ENCODE peak calls at places on chromosomes 1 and 21, in eight cellular contexts. One of them, this sample, is unnamed.

GRCh38 chr1:212485895-212486590 is 53.3 kb downstream of the NENF start:
- DNase-seq in heart right ventricle: peak; percentile 27
- DNase-seq in PC-3: peak; percentile 100
- DNase-seq in GM23248: peak; percentile 96
- DNase-seq in CD4-positive, alpha-beta memory T cell: no peak
- DNase-seq in psoas muscle: peak; percentile 41
- DNase-seq in stomach: peak; percentile 70
- DNase-seq in cardiac muscle cell: peak; percentile 17
- DNase-seq in this sample: no peak

GRCh38 chr1:53325326-53326087 is 2.4 kb downstream of the LRP8 start:
- DNase-seq in heart right ventricle: no peak
- DNase-seq in PC-3: no peak
- DNase-seq in GM23248: no peak
- DNase-seq in CD4-positive, alpha-beta memory T cell: no peak
- DNase-seq in psoas muscle: no peak
- DNase-seq in stomach: no peak
- DNase-seq in cardiac muscle cell: no peak
- DNase-seq in this sample: no peak

GRCh38 chr1:104132386-104132973 is 382.8 kb downstream of the AMY1C start:
- DNase-seq in heart right ventricle: no peak
- DNase-seq in PC-3: peak; percentile 54
- DNase-seq in GM23248: peak; percentile 24
- DNase-seq in CD4-positive, alpha-beta memory T cell: no peak
- DNase-seq in psoas muscle: no peak
- DNase-seq in stomach: no peak
- DNase-seq in cardiac muscle cell: peak; percentile 77
- DNase-seq in this sample: no peak

GRCh38 chr1:91844862-91845528 is 41.0 kb downstream of the TGFBR3 start:
- DNase-seq in heart right ventricle: no peak
- DNase-seq in PC-3: peak; percentile 94
- DNase-seq in GM23248: peak; percentile 98
- DNase-seq in CD4-positive, alpha-beta memory T cell: no peak
- DNase-seq in psoas muscle: peak; percentile 68
- DNase-seq in stomach: peak; percentile 27
- DNase-seq in cardiac muscle cell: peak; percentile 36
- DNase-seq in this sample: peak; percentile 48

GRCh38 chr1:12244078-12244477 is 14.2 kb downstream of the VPS13D start:
- DNase-seq in heart right ventricle: no peak
- DNase-seq in PC-3: peak; percentile 37
- DNase-seq in GM23248: peak; percentile 21
- DNase-seq in CD4-positive, alpha-beta memory T cell: no peak
- DNase-seq in psoas muscle: no peak
- DNase-seq in stomach: no peak
- DNase-seq in cardiac muscle cell: peak; percentile 5
- DNase-seq in this sample: no peak

GRCh38 chr1:100400332-100400933 is 48.1 kb downstream of the CDC14A start:
- DNase-seq in heart right ventricle: peak; percentile 52
- DNase-seq in PC-3: no peak
- DNase-seq in GM23248: no peak
- DNase-seq in CD4-positive, alpha-beta memory T cell: peak; percentile 87
- DNase-seq in psoas muscle: no peak
- DNase-seq in stomach: peak; percentile 46
- DNase-seq in cardiac muscle cell: no peak
- DNase-seq in this sample: peak; percentile 38

GRCh38 chr1:31934706-31935629 is 3.2 kb downstream of the PTP4A2 start:
- DNase-seq in heart right ventricle: no peak
- DNase-seq in PC-3: peak; percentile 91
- DNase-seq in GM23248: peak; percentile 83
- DNase-seq in CD4-positive, alpha-beta memory T cell: no peak
- DNase-seq in psoas muscle: no peak
- DNase-seq in stomach: no peak
- DNase-seq in cardiac muscle cell: no peak
- DNase-seq in this sample: no peak

GRCh38 chr1:213661346-213661745 is 326.4 kb upstream of the PROX1 start:
- DNase-seq in heart right ventricle: no peak
- DNase-seq in PC-3: peak; percentile 32
- DNase-seq in GM23248: no peak
- DNase-seq in CD4-positive, alpha-beta memory T cell: no peak
- DNase-seq in psoas muscle: no peak
- DNase-seq in stomach: no peak
- DNase-seq in cardiac muscle cell: no peak
- DNase-seq in this sample: no peak

GRCh38 chr21:44065428-44065827 is 41.8 kb upstream of the PWP2 start:
- DNase-seq in heart right ventricle: no peak
- DNase-seq in PC-3: no peak
- DNase-seq in GM23248: no peak
- DNase-seq in CD4-positive, alpha-beta memory T cell: peak; percentile 90
- DNase-seq in psoas muscle: no peak
- DNase-seq in stomach: peak; percentile 48
- DNase-seq in cardiac muscle cell: no peak
- DNase-seq in this sample: no peak

GRCh38 chr1:193705473-193706074 is 519.2 kb upstream of the B3GALT2 start:
- DNase-seq in heart right ventricle: no peak
- DNase-seq in PC-3: no peak
- DNase-seq in GM23248: peak; percentile 37
- DNase-seq in CD4-positive, alpha-beta memory T cell: no peak
- DNase-seq in psoas muscle: no peak
- DNase-seq in stomach: no peak
- DNase-seq in cardiac muscle cell: no peak
- DNase-seq in this sample: no peak

GRCh38 chr1:76086597-76086996 is 12.1 kb downstream of the ST6GALNAC3 start:
- DNase-seq in heart right ventricle: no peak
- DNase-seq in PC-3: peak; percentile 22
- DNase-seq in GM23248: no peak
- DNase-seq in CD4-positive, alpha-beta memory T cell: no peak
- DNase-seq in psoas muscle: no peak
- DNase-seq in stomach: no peak
- DNase-seq in cardiac muscle cell: no peak
- DNase-seq in this sample: no peak

GRCh38 chr1:205064741-205065316 is 19.4 kb downstream of the TMEM81 start:
- DNase-seq in heart right ventricle: no peak
- DNase-seq in PC-3: no peak
- DNase-seq in GM23248: no peak
- DNase-seq in CD4-positive, alpha-beta memory T cell: no peak
- DNase-seq in psoas muscle: no peak
- DNase-seq in stomach: no peak
- DNase-seq in cardiac muscle cell: no peak
- DNase-seq in this sample: no peak

GRCh38 chr1:25442178-25442577 is 11.5 kb downstream of the MACO1 start:
- DNase-seq in heart right ventricle: no peak
- DNase-seq in PC-3: peak; percentile 37
- DNase-seq in GM23248: peak; percentile 60
- DNase-seq in CD4-positive, alpha-beta memory T cell: no peak
- DNase-seq in psoas muscle: no peak
- DNase-seq in stomach: no peak
- DNase-seq in cardiac muscle cell: no peak
- DNase-seq in this sample: no peak

GRCh38 chr1:217393901-217394300 is 237.0 kb downstream of the GPATCH2 start:
- DNase-seq in heart right ventricle: no peak
- DNase-seq in PC-3: peak; percentile 52
- DNase-seq in GM23248: no peak
- DNase-seq in CD4-positive, alpha-beta memory T cell: no peak
- DNase-seq in psoas muscle: no peak
- DNase-seq in stomach: no peak
- DNase-seq in cardiac muscle cell: peak; percentile 58
- DNase-seq in this sample: no peak

GRCh38 chr1:18385239-18385790 is 95.4 kb upstream of the KLHDC7A start:
- DNase-seq in heart right ventricle: no peak
- DNase-seq in PC-3: no peak
- DNase-seq in GM23248: peak; percentile 67
- DNase-seq in CD4-positive, alpha-beta memory T cell: no peak
- DNase-seq in psoas muscle: peak; percentile 45
- DNase-seq in stomach: no peak
- DNase-seq in cardiac muscle cell: peak; percentile 80
- DNase-seq in this sample: peak; percentile 29

GRCh38 chr1:37430074-37430985 is 44.0 kb upstream of the ZC3H12A start:
- DNase-seq in heart right ventricle: no peak
- DNase-seq in PC-3: no peak
- DNase-seq in GM23248: no peak
- DNase-seq in CD4-positive, alpha-beta memory T cell: no peak
- DNase-seq in psoas muscle: no peak
- DNase-seq in stomach: no peak
- DNase-seq in cardiac muscle cell: no peak
- DNase-seq in this sample: no peak

GRCh38 chr1:77316006-77316405 is 34.2 kb downstream of the AK5 start:
- DNase-seq in heart right ventricle: no peak
- DNase-seq in PC-3: no peak
- DNase-seq in GM23248: peak; percentile 57
- DNase-seq in CD4-positive, alpha-beta memory T cell: no peak
- DNase-seq in psoas muscle: no peak
- DNase-seq in stomach: no peak
- DNase-seq in cardiac muscle cell: no peak
- DNase-seq in this sample: no peak

GRCh38 chr1:211653329-211653728 is 22.1 kb downstream of the NEK2 start:
- DNase-seq in heart right ventricle: no peak
- DNase-seq in PC-3: no peak
- DNase-seq in GM23248: no peak
- DNase-seq in CD4-positive, alpha-beta memory T cell: no peak
- DNase-seq in psoas muscle: no peak
- DNase-seq in stomach: no peak
- DNase-seq in cardiac muscle cell: no peak
- DNase-seq in this sample: no peak

GRCh38 chr21:27838585-27838984 is 871.7 kb upstream of the ADAMTS5 start:
- DNase-seq in heart right ventricle: no peak
- DNase-seq in PC-3: no peak
- DNase-seq in GM23248: no peak
- DNase-seq in CD4-positive, alpha-beta memory T cell: no peak
- DNase-seq in psoas muscle: no peak
- DNase-seq in stomach: no peak
- DNase-seq in cardiac muscle cell: no peak
- DNase-seq in this sample: no peak

GRCh38 chr21:35370071-35370470 is 321.0 kb upstream of the RUNX1 start:
- DNase-seq in heart right ventricle: no peak
- DNase-seq in PC-3: peak; percentile 59
- DNase-seq in GM23248: no peak
- DNase-seq in CD4-positive, alpha-beta memory T cell: no peak
- DNase-seq in psoas muscle: no peak
- DNase-seq in stomach: no peak
- DNase-seq in cardiac muscle cell: no peak
- DNase-seq in this sample: no peak

GRCh38 chr1:93207211-93207610 is 26.7 kb downstream of the CCDC18 start:
- DNase-seq in heart right ventricle: no peak
- DNase-seq in PC-3: no peak
- DNase-seq in GM23248: no peak
- DNase-seq in CD4-positive, alpha-beta memory T cell: no peak
- DNase-seq in psoas muscle: no peak
- DNase-seq in stomach: no peak
- DNase-seq in cardiac muscle cell: no peak
- DNase-seq in this sample: no peak

DNA sequence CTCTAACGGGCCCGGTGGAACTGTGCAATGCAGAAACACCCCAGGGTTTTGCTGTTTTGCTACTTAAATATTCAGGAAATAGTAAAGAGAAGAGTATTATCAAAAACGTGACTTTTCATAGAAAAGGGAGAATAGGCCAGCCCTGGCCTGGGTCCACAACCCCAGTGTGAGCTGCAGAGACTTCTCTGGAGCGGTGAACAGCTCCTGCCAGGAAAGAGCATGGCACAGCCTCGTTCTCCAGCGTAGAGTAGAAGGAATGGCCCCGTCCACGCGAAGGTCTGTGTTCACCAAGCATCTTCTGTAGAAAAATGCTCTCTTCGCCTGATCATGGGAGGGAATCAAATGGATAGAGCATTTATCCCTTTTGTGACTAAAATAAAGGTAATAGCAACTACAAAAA is 51.4 kb downstream of the PDE9A start:
- DNase-seq in heart right ventricle: no peak
- DNase-seq in PC-3: no peak
- DNase-seq in GM23248: no peak
- DNase-seq in CD4-positive, alpha-beta memory T cell: no peak
- DNase-seq in psoas muscle: no peak
- DNase-seq in stomach: no peak
- DNase-seq in cardiac muscle cell: no peak
- DNase-seq in this sample: no peak
- H3K4me3 ChIP-seq in heart right ventricle: no peak overlapping the region
- H3K4me3 ChIP-seq in PC-3: no peak overlapping the region
- H3K4me3 ChIP-seq in GM23248: no peak overlapping the region
- H3K4me3 ChIP-seq in CD4-positive, alpha-beta memory T cell: no peak overlapping the region
- H3K4me3 ChIP-seq in psoas muscle: no peak overlapping the region
- H3K4me3 ChIP-seq in stomach: no peak overlapping the region
- H3K4me3 ChIP-seq in cardiac muscle cell: no peak overlapping the region
- H3K4me3 ChIP-seq in this sample: no peak overlapping the region

GRCh38 chr1:46577671-46578070 is 26.2 kb upstream of the KNCN start:
- DNase-seq in heart right ventricle: no peak
- DNase-seq in PC-3: no peak
- DNase-seq in GM23248: no peak
- DNase-seq in CD4-positive, alpha-beta memory T cell: no peak
- DNase-seq in psoas muscle: no peak
- DNase-seq in stomach: no peak
- DNase-seq in cardiac muscle cell: no peak
- DNase-seq in this sample: no peak
- H3K36me3 ChIP-seq in heart right ventricle: peaks cover 94% of the 10 kb centered on the region
- H3K36me3 ChIP-seq in PC-3: peaks cover 27% of the 10 kb centered on the region
- H3K36me3 ChIP-seq in GM23248: peaks cover 7% of the 10 kb centered on the region
- H3K36me3 ChIP-seq in CD4-positive, alpha-beta memory T cell: peaks cover 29% of the 10 kb centered on the region
- H3K36me3 ChIP-seq in psoas muscle: peaks cover 98% of the 10 kb centered on the region
- H3K36me3 ChIP-seq in stomach: peaks cover 55% of the 10 kb centered on the region
- H3K36me3 ChIP-seq in cardiac muscle cell: peaks cover 6% of the 10 kb centered on the region
- H3K36me3 ChIP-seq in this sample: peaks cover 81% of the 10 kb centered on the region

DNA sequence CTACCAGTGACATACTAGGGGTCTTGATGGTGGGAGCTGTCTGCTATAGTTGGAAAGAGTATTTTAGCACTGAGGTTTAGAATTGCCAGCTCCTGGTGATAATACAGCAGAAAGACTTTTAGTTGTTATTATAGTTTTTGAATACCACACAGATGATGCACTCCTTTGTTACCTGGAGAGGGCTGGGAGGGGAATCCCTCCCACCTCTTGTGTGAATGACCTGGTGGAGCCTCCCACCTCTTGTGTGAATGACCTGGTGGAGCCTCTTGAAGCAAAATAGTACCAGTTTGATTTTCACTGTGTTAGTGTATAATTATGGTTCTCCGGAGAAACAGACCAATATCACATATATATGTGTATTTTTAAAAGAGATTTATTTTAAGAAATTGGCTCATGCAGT is 3.3 kb downstream of the DISP1 start:
- DNase-seq in heart right ventricle: no peak
- DNase-seq in PC-3: peak; percentile 39
- DNase-seq in GM23248: no peak
- DNase-seq in CD4-positive, alpha-beta memory T cell: no peak
- DNase-seq in psoas muscle: no peak
- DNase-seq in stomach: no peak
- DNase-seq in cardiac muscle cell: no peak
- DNase-seq in this sample: no peak
- H3K4me3 ChIP-seq in heart right ventricle: no peak overlapping the region
- H3K4me3 ChIP-seq in PC-3: peak overlapping the region; percentile 17
- H3K4me3 ChIP-seq in GM23248: no peak overlapping the region
- H3K4me3 ChIP-seq in CD4-positive, alpha-beta memory T cell: no peak overlapping the region
- H3K4me3 ChIP-seq in psoas muscle: no peak overlapping the region
- H3K4me3 ChIP-seq in stomach: no peak overlapping the region
- H3K4me3 ChIP-seq in cardiac muscle cell: no peak overlapping the region
- H3K4me3 ChIP-seq in this sample: no peak overlapping the region

DNA sequence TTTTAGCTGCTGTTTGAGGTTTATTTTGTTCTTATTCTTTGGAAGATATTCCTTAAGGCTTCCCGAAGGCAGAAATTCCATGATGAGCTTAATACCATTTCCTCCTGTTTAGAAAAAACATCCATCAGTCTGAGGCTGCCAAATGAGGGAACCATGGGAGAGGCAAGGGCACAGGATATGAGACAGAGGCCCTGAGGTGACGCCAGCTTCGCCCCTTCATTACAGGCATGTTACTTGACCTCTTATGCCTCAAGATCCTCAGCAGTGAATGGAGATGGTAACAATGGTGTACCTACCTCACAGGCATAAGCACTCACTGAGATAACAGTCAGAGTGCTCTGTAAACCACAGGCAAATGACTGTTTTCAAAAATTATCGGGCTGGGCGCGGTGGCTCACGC is 93.6 kb downstream of the RAVER2 start:
- DNase-seq in heart right ventricle: no peak
- DNase-seq in PC-3: no peak
- DNase-seq in GM23248: no peak
- DNase-seq in CD4-positive, alpha-beta memory T cell: no peak
- DNase-seq in psoas muscle: no peak
- DNase-seq in stomach: no peak
- DNase-seq in cardiac muscle cell: no peak
- DNase-seq in this sample: no peak
- H3K36me3 ChIP-seq in heart right ventricle: peaks cover 98% of the 10 kb centered on the region
- H3K36me3 ChIP-seq in PC-3: peaks cover 30% of the 10 kb centered on the region
- H3K36me3 ChIP-seq in GM23248: peaks cover 66% of the 10 kb centered on the region
- H3K36me3 ChIP-seq in CD4-positive, alpha-beta memory T cell: peaks cover 89% of the 10 kb centered on the region
- H3K36me3 ChIP-seq in psoas muscle: peaks cover 88% of the 10 kb centered on the region
- H3K36me3 ChIP-seq in stomach: peaks cover 66% of the 10 kb centered on the region
- H3K36me3 ChIP-seq in cardiac muscle cell: peaks cover 21% of the 10 kb centered on the region
- H3K36me3 ChIP-seq in this sample: peaks cover 92% of the 10 kb centered on the region

This sample was measured in left ventricle myocardium inferior.